ENCODE peak calls at places on chromosomes 13 and 19, in ten cellular contexts. A is transverse colon; Q is lung; M is astrocyte; L is activated T-cell treated with anti-CD3 and anti-CD28 coated beads for 1 hour; G is stimulated activated CD8-positive, alpha-beta memory T cell treated with anti-CD3 and anti-CD28 coated beads, Interleukin-7, amount 100 ng/mL, for 48 hours; J is fibroblast of mammary gland; B is left ventricle myocardium superior; T is effector CD8-positive, alpha-beta T cell; O is ACHN. U is an unnamed sample.

GRCh38 chr13:33483471-33483870 is 197.9 kb upstream of the STARD13 start:
- DNase-seq in A (no peak), Q (no peak), M (peak), L (no peak), G (no peak), J (peak), B (no peak), T (no peak), O (no peak), U (peak)

GRCh38 chr13:58619396-58620113 is 988.0 kb downstream of the PCDH17 start:
- DNase-seq in A (no peak), Q (no peak), M (peak), L (no peak), G (no peak), J (no peak), B (no peak), T (no peak), O (no peak), U (no peak)

GRCh38 chr19:53461866-53462265 is 5.7 kb upstream of the ZNF813 start:
- DNase-seq in A (no peak), Q (no peak), M (no peak), L (no peak), G (no peak), J (peak), B (no peak), T (no peak), O (no peak), U (no peak)

GRCh38 chr19:10835089-10835753 is 791 bp downstream of the TMED1 start:
- DNase-seq in A (no peak), Q (no peak), M (no peak), L (no peak), G (no peak), J (no peak), B (peak), T (no peak), O (no peak), U (peak)

GRCh38 chr19:27780367-27781065 is 1432.4 kb downstream of the UQCRFS1 start:
- DNase-seq in A (no peak), Q (no peak), M (no peak), L (no peak), G (no peak), J (no peak), B (no peak), T (no peak), O (no peak), U (no peak)

GRCh38 chr19:48739835-48740704 is at the start of gene RASIP1:
- DNase-seq in A (no peak), Q (peak), M (no peak), L (no peak), G (no peak), J (no peak), B (peak), T (no peak), O (no peak), U (no peak)

GRCh38 chr13:46378411-46378810 is 8.6 kb downstream of the RUBCNL start:
- DNase-seq in A (no peak), Q (no peak), M (no peak), L (no peak), G (no peak), J (no peak), B (no peak), T (no peak), O (no peak), U (no peak)

GRCh38 chr13:100392709-100393630 is 195.6 kb downstream of the GGACT start:
- DNase-seq in A (peak), Q (peak), M (peak), L (peak), G (peak), J (peak), B (peak), T (no peak), O (peak), U (peak)

GRCh38 chr13:30421093-30422055 is 919 bp upstream of the UBE2L5 start:
- DNase-seq in A (peak), Q (peak), M (peak), L (peak), G (no peak), J (peak), B (peak), T (peak), O (peak), U (peak)

GRCh38 chr19:45187421-45188100 is 9.0 kb downstream of the BLOC1S3 start:
- DNase-seq in A (no peak), Q (no peak), M (no peak), L (no peak), G (no peak), J (no peak), B (no peak), T (no peak), O (peak), U (peak)

GRCh38 chr19:4058696-4059492 is 7.8 kb downstream of the ZBTB7A start:
- DNase-seq in A (peak), Q (no peak), M (no peak), L (no peak), G (no peak), J (no peak), B (no peak), T (no peak), O (no peak), U (no peak)

GRCh38 chr19:47093841-47094240 is 19.7 kb downstream of the ZC3H4 start:
- DNase-seq in A (no peak), Q (no peak), M (no peak), L (no peak), G (peak), J (no peak), B (peak), T (no peak), O (no peak), U (no peak)

GRCh38 chr13:106691861-106692260 is 123.9 kb upstream of the ARGLU1 start:
- DNase-seq in A (no peak), Q (no peak), M (no peak), L (no peak), G (no peak), J (no peak), B (no peak), T (no peak), O (no peak), U (no peak)

GRCh38 chr13:37295573-37295972 is 190.1 kb upstream of the CSNK1A1L start:
- DNase-seq in A (no peak), Q (no peak), M (no peak), L (no peak), G (no peak), J (no peak), B (no peak), T (no peak), O (no peak), U (no peak)

GRCh38 chr19:1106841-1107654 is 3.3 kb downstream of the GPX4 start:
- DNase-seq in A (peak), Q (no peak), M (peak), L (no peak), G (no peak), J (peak), B (no peak), T (no peak), O (peak), U (no peak)

GRCh38 chr19:3383121-3383722 is 16.8 kb downstream of the NFIC start:
- DNase-seq in A (no peak), Q (no peak), M (no peak), L (no peak), G (no peak), J (peak), B (peak), T (no peak), O (no peak), U (no peak)

GRCh38 chr19:56720281-56720680 is 48.7 kb upstream of the ZNF835 start:
- DNase-seq in A (no peak), Q (no peak), M (no peak), L (no peak), G (no peak), J (no peak), B (peak), T (no peak), O (no peak), U (no peak)

GRCh38 chr19:18562086-18562485 is 4.4 kb downstream of the KXD1 start:
- DNase-seq in A (no peak), Q (no peak), M (peak), L (no peak), G (no peak), J (peak), B (peak), T (no peak), O (no peak), U (no peak)

GRCh38 chr19:3079578-3079977 is 14.6 kb upstream of the GNA11 start:
- DNase-seq in A (no peak), Q (no peak), M (no peak), L (no peak), G (no peak), J (no peak), B (no peak), T (no peak), O (no peak), U (no peak)

GRCh38 chr19:7488736-7489353 is at the start of gene PEX11G:
- DNase-seq in A (peak), Q (peak), M (peak), L (peak), G (peak), J (peak), B (peak), T (peak), O (peak), U (peak)

GRCh38 chr13:85509512-85509911 is 289.7 kb downstream of the SLITRK6 start:
- DNase-seq in A (no peak), Q (no peak), M (peak), L (no peak), G (no peak), J (peak), B (no peak), T (no peak), O (no peak), U (no peak)

GRCh38 chr13:21033866-21034601 is 27.4 kb downstream of the LATS2 start:
- DNase-seq in A (no peak), Q (peak), M (peak), L (no peak), G (no peak), J (peak), B (peak), T (no peak), O (no peak), U (peak)

GRCh38 chr13:67148219-67148583 is 81.9 kb downstream of the PCDH9 start:
- DNase-seq in A (no peak), Q (no peak), M (peak), L (no peak), G (no peak), J (peak), B (no peak), T (no peak), O (peak), U (peak)

GRCh38 chr19:30543243-30543945 is 171.2 kb downstream of the ZNF536 start:
- DNase-seq in A (no peak), Q (no peak), M (no peak), L (no peak), G (no peak), J (no peak), B (no peak), T (no peak), O (no peak), U (no peak)

GRCh38 chr19:48780684-48781391 is 25.5 kb downstream of the FGF21 start:
- DNase-seq in A (no peak), Q (no peak), M (peak), L (no peak), G (no peak), J (peak), B (no peak), T (no peak), O (peak), U (peak)

GRCh38 chr19:36686365-36687213 is 823 bp upstream of the ZNF567 start:
- DNase-seq in A (peak), Q (no peak), M (peak), L (no peak), G (no peak), J (peak), B (peak), T (no peak), O (no peak), U (no peak)

GRCh38 chr19:10525636-10526035 is 8.4 kb upstream of the S1PR5 start:
- DNase-seq in A (no peak), Q (no peak), M (no peak), L (no peak), G (no peak), J (no peak), B (no peak), T (no peak), O (no peak), U (no peak)

GRCh38 chr19:40494191-40494838 is 27.5 kb downstream of the SPTBN4 start:
- DNase-seq in A (no peak), Q (no peak), M (no peak), L (no peak), G (no peak), J (no peak), B (no peak), T (no peak), O (no peak), U (no peak)

GRCh38 chr13:106183410-106184128 is 351.9 kb downstream of the EFNB2 start:
- DNase-seq in A (peak), Q (no peak), M (no peak), L (no peak), G (no peak), J (no peak), B (no peak), T (no peak), O (no peak), U (no peak)

GRCh38 chr13:41144576-41144975 is 12.0 kb upstream of the KBTBD6 start:
- DNase-seq in A (no peak), Q (no peak), M (no peak), L (no peak), G (no peak), J (no peak), B (no peak), T (no peak), O (no peak), U (no peak)

GRCh38 chr19:862529-863304 is 3.3 kb downstream of the CFD start:
- DNase-seq in A (peak), Q (peak), M (no peak), L (peak), G (peak), J (peak), B (peak), T (peak), O (no peak), U (peak)

GRCh38 chr13:43293986-43294880 is 270.8 kb downstream of the DNAJC15 start:
- DNase-seq in A (no peak), Q (no peak), M (peak), L (no peak), G (no peak), J (no peak), B (no peak), T (no peak), O (no peak), U (no peak)

GRCh38 chr19:3389876-3390361 is 23.5 kb downstream of the NFIC start:
- DNase-seq in A (no peak), Q (no peak), M (no peak), L (no peak), G (no peak), J (peak), B (no peak), T (no peak), O (no peak), U (no peak)

GRCh38 chr13:75326173-75327131 is 155.5 kb downstream of the TBC1D4 start:
- DNase-seq in A (no peak), Q (no peak), M (peak), L (peak), G (peak), J (peak), B (no peak), T (peak), O (no peak), U (peak)

U was measured in COLO829.